ENCODE peak calls at places on chromosomes 1 and 21, in ten cellular contexts. One of them, this sample, is unnamed.

GRCh38 chr21:17514124-17514481 is 1.3 kb downstream of the CXADR start:
- DNase-seq in GM23338: peak; percentile 91
- DNase-seq in lower lobe of right lung: no peak
- DNase-seq in esophagus squamous epithelium: no peak
- DNase-seq in coronary artery: no peak
- DNase-seq in PC-9: peak; percentile 19
- DNase-seq in activated B cell treated with CpG ODN at 0.5 μM for 24 hours: no peak
- DNase-seq in IMR-90: no peak
- DNase-seq in K562: no peak
- DNase-seq in HFFc6: no peak
- DNase-seq in this sample: no peak

GRCh38 chr1:61951731-61952585 is 209.7 kb downstream of the PATJ start:
- DNase-seq in PC-9: peak; percentile 37
- DNase-seq in activated B cell treated with CpG ODN at 0.5 μM for 24 hours: no peak
- DNase-seq in K562: no peak
- DNase-seq in GM23338: peak; percentile 83
- DNase-seq in esophagus squamous epithelium: no peak
- DNase-seq in IMR-90: peak; percentile 28
- DNase-seq in lower lobe of right lung: no peak
- DNase-seq in coronary artery: no peak
- DNase-seq in HFFc6: no peak
- DNase-seq in this sample: no peak

GRCh38 chr1:175511496-175511895 is 231.9 kb downstream of the TNR start:
- DNase-seq in IMR-90: no peak
- DNase-seq in coronary artery: peak; percentile 43
- DNase-seq in K562: no peak
- DNase-seq in GM23338: no peak
- DNase-seq in activated B cell treated with CpG ODN at 0.5 μM for 24 hours: no peak
- DNase-seq in PC-9: no peak
- DNase-seq in lower lobe of right lung: no peak
- DNase-seq in esophagus squamous epithelium: no peak
- DNase-seq in HFFc6: no peak
- DNase-seq in this sample: no peak

GRCh38 chr1:108512239-108513071 is 47.4 kb upstream of the EEIG2 start:
- DNase-seq in K562: peak; percentile 68
- DNase-seq in esophagus squamous epithelium: no peak
- DNase-seq in HFFc6: peak; percentile 11
- DNase-seq in GM23338: peak; percentile 52
- DNase-seq in activated B cell treated with CpG ODN at 0.5 μM for 24 hours: no peak
- DNase-seq in IMR-90: peak; percentile 50
- DNase-seq in PC-9: no peak
- DNase-seq in coronary artery: no peak
- DNase-seq in lower lobe of right lung: no peak
- DNase-seq in this sample: no peak

GRCh38 chr1:213120386-213120785 is 69.3 kb downstream of the RPS6KC1 start:
- DNase-seq in GM23338: no peak
- DNase-seq in K562: no peak
- DNase-seq in coronary artery: no peak
- DNase-seq in esophagus squamous epithelium: no peak
- DNase-seq in PC-9: no peak
- DNase-seq in lower lobe of right lung: no peak
- DNase-seq in activated B cell treated with CpG ODN at 0.5 μM for 24 hours: no peak
- DNase-seq in IMR-90: peak; percentile 19
- DNase-seq in HFFc6: no peak
- DNase-seq in this sample: no peak

GRCh38 chr1:94105501-94105952 is 15.4 kb downstream of the ABCA4 start:
- DNase-seq in GM23338: peak; percentile 40
- DNase-seq in activated B cell treated with CpG ODN at 0.5 μM for 24 hours: no peak
- DNase-seq in PC-9: peak; percentile 54
- DNase-seq in K562: no peak
- DNase-seq in lower lobe of right lung: no peak
- DNase-seq in coronary artery: no peak
- DNase-seq in esophagus squamous epithelium: no peak
- DNase-seq in HFFc6: no peak
- DNase-seq in IMR-90: no peak
- DNase-seq in this sample: no peak

GRCh38 chr1:150557065-150557600 is 7.9 kb downstream of the ADAMTSL4 start:
- DNase-seq in K562: no peak
- DNase-seq in lower lobe of right lung: no peak
- DNase-seq in coronary artery: peak; percentile 77
- DNase-seq in PC-9: no peak
- DNase-seq in IMR-90: no peak
- DNase-seq in esophagus squamous epithelium: no peak
- DNase-seq in activated B cell treated with CpG ODN at 0.5 μM for 24 hours: no peak
- DNase-seq in GM23338: no peak
- DNase-seq in HFFc6: no peak
- DNase-seq in this sample: peak; percentile 24

GRCh38 chr1:40665335-40666171 is at the start of gene RIMS3:
- DNase-seq in PC-9: peak; percentile 92
- DNase-seq in lower lobe of right lung: peak; percentile 84
- DNase-seq in HFFc6: no peak
- DNase-seq in K562: peak; percentile 86
- DNase-seq in activated B cell treated with CpG ODN at 0.5 μM for 24 hours: peak; percentile 96
- DNase-seq in esophagus squamous epithelium: no peak
- DNase-seq in GM23338: peak; percentile 81
- DNase-seq in coronary artery: peak; percentile 86
- DNase-seq in IMR-90: peak; percentile 8
- DNase-seq in this sample: peak; percentile 93

GRCh38 chr1:59007820-59008598 is 224.2 kb upstream of the JUN start:
- DNase-seq in K562: peak; percentile 38
- DNase-seq in IMR-90: peak; percentile 28
- DNase-seq in HFFc6: no peak
- DNase-seq in esophagus squamous epithelium: no peak
- DNase-seq in PC-9: no peak
- DNase-seq in GM23338: no peak
- DNase-seq in activated B cell treated with CpG ODN at 0.5 μM for 24 hours: no peak
- DNase-seq in coronary artery: peak; percentile 43
- DNase-seq in lower lobe of right lung: no peak
- DNase-seq in this sample: no peak

GRCh38 chr1:179875606-179876288 is 1.9 kb downstream of the TOR1AIP2 start:
- DNase-seq in K562: no peak
- DNase-seq in coronary artery: no peak
- DNase-seq in IMR-90: no peak
- DNase-seq in activated B cell treated with CpG ODN at 0.5 μM for 24 hours: no peak
- DNase-seq in HFFc6: no peak
- DNase-seq in GM23338: no peak
- DNase-seq in PC-9: no peak
- DNase-seq in lower lobe of right lung: no peak
- DNase-seq in esophagus squamous epithelium: no peak
- DNase-seq in this sample: no peak

GRCh38 chr1:6095511-6096242 is 50.0 kb downstream of the KCNAB2 start:
- DNase-seq in K562: no peak
- DNase-seq in IMR-90: no peak
- DNase-seq in coronary artery: no peak
- DNase-seq in esophagus squamous epithelium: no peak
- DNase-seq in HFFc6: no peak
- DNase-seq in GM23338: no peak
- DNase-seq in lower lobe of right lung: peak; percentile 27
- DNase-seq in PC-9: no peak
- DNase-seq in activated B cell treated with CpG ODN at 0.5 μM for 24 hours: no peak
- DNase-seq in this sample: no peak

GRCh38 chr1:103448560-103448959 is 76.9 kb upstream of the RNPC3 start:
- DNase-seq in activated B cell treated with CpG ODN at 0.5 μM for 24 hours: no peak
- DNase-seq in PC-9: no peak
- DNase-seq in K562: no peak
- DNase-seq in HFFc6: no peak
- DNase-seq in lower lobe of right lung: no peak
- DNase-seq in IMR-90: no peak
- DNase-seq in esophagus squamous epithelium: no peak
- DNase-seq in GM23338: no peak
- DNase-seq in coronary artery: no peak
- DNase-seq in this sample: no peak

GRCh38 chr21:16530656-16531055 is 800.9 kb downstream of the USP25 start:
- DNase-seq in lower lobe of right lung: no peak
- DNase-seq in PC-9: no peak
- DNase-seq in IMR-90: no peak
- DNase-seq in activated B cell treated with CpG ODN at 0.5 μM for 24 hours: no peak
- DNase-seq in coronary artery: no peak
- DNase-seq in HFFc6: no peak
- DNase-seq in GM23338: no peak
- DNase-seq in esophagus squamous epithelium: no peak
- DNase-seq in K562: no peak
- DNase-seq in this sample: no peak

GRCh38 chr1:218397752-218398339 is 52.7 kb downstream of the TGFB2 start:
- DNase-seq in activated B cell treated with CpG ODN at 0.5 μM for 24 hours: no peak
- DNase-seq in esophagus squamous epithelium: no peak
- DNase-seq in K562: no peak
- DNase-seq in PC-9: no peak
- DNase-seq in coronary artery: no peak
- DNase-seq in lower lobe of right lung: no peak
- DNase-seq in HFFc6: no peak
- DNase-seq in GM23338: no peak
- DNase-seq in IMR-90: no peak
- DNase-seq in this sample: no peak

GRCh38 chr1:116433283-116434257 is 60.5 kb downstream of the ATP1A1 start:
- DNase-seq in K562: peak; percentile 66
- DNase-seq in HFFc6: peak; percentile 46
- DNase-seq in coronary artery: no peak
- DNase-seq in lower lobe of right lung: no peak
- DNase-seq in esophagus squamous epithelium: no peak
- DNase-seq in IMR-90: peak; percentile 59
- DNase-seq in activated B cell treated with CpG ODN at 0.5 μM for 24 hours: no peak
- DNase-seq in PC-9: peak; percentile 43
- DNase-seq in GM23338: no peak
- DNase-seq in this sample: no peak
- TF ChIP-seq CTCF in K562: no peak
- TF ChIP-seq CTCF in HFFc6: no peak
- TF ChIP-seq CTCF in coronary artery: no peak
- TF ChIP-seq CTCF in lower lobe of right lung: no peak
- TF ChIP-seq CTCF in esophagus squamous epithelium: no peak
- TF ChIP-seq CTCF in IMR-90: no peak
- TF ChIP-seq CTCF in activated B cell treated with CpG ODN at 0.5 μM for 24 hours: no peak
- TF ChIP-seq CTCF in PC-9: no peak
- TF ChIP-seq CTCF in GM23338: no peak
- TF ChIP-seq CTCF in this sample: no peak

DNA sequence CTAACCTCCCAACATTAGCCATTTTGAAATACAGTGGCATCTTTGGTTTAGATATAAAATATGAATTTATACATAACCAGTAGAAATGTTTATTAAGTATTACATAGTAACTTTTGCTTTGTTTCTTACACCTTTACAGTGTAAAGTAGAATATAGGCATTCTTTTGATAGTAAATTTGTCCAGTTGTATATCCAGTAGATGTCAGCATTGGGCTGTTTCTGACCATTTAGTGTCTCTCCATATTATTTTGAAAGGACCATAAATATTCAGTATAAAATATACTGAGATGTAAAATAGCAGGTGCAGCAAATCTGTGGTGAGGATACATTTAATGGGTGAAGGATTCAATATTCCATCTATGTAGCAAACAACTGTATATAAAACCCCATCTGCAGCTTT is 115.8 kb upstream of the ZRANB2 start:
- DNase-seq in GM23338: peak; percentile 6
- DNase-seq in HFFc6: peak; percentile 39
- DNase-seq in IMR-90: peak; percentile 25
- DNase-seq in lower lobe of right lung: no peak
- DNase-seq in K562: no peak
- DNase-seq in coronary artery: no peak
- DNase-seq in esophagus squamous epithelium: no peak
- DNase-seq in PC-9: no peak
- DNase-seq in activated B cell treated with CpG ODN at 0.5 μM for 24 hours: no peak
- DNase-seq in this sample: no peak
- TF ChIP-seq CTCF in GM23338: no peak
- TF ChIP-seq CTCF in HFFc6: peak; percentile 74
- TF ChIP-seq CTCF in IMR-90: peak; percentile 60
- TF ChIP-seq CTCF in lower lobe of right lung: peak; percentile 32
- TF ChIP-seq CTCF in K562: no peak
- TF ChIP-seq CTCF in coronary artery: no peak
- TF ChIP-seq CTCF in esophagus squamous epithelium: no peak
- TF ChIP-seq CTCF in PC-9: peak; percentile 61
- TF ChIP-seq CTCF in activated B cell treated with CpG ODN at 0.5 μM for 24 hours: no peak
- TF ChIP-seq CTCF in this sample: peak; percentile 11

DNA sequence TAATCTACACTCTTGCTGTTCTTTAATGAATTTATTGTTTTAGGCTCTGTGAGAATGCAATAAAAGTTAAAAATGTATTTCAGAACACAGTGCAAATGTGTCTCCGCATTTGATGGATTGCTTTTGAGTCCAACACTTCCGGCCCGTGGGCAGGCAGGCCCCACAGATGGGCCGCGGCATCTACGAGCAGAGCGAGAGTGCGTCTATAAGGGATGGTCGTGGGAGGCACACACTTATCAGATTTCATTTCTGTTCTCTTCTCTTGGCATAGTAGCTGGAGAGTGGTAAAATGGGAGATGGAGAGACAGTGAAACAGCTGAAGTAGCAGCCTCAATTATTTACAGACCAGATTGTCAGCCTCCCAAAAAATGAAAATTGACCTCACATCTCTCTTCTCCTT is 134.2 kb downstream of the NAV1 start:
- DNase-seq in GM23338: no peak
- DNase-seq in K562: no peak
- DNase-seq in PC-9: no peak
- DNase-seq in IMR-90: no peak
- DNase-seq in lower lobe of right lung: no peak
- DNase-seq in activated B cell treated with CpG ODN at 0.5 μM for 24 hours: no peak
- DNase-seq in esophagus squamous epithelium: no peak
- DNase-seq in coronary artery: no peak
- DNase-seq in HFFc6: no peak
- DNase-seq in this sample: no peak
- TF ChIP-seq CTCF in GM23338: no peak
- TF ChIP-seq CTCF in K562: no peak
- TF ChIP-seq CTCF in PC-9: no peak
- TF ChIP-seq CTCF in IMR-90: no peak
- TF ChIP-seq CTCF in lower lobe of right lung: no peak
- TF ChIP-seq CTCF in activated B cell treated with CpG ODN at 0.5 μM for 24 hours: no peak
- TF ChIP-seq CTCF in esophagus squamous epithelium: no peak
- TF ChIP-seq CTCF in coronary artery: no peak
- TF ChIP-seq CTCF in HFFc6: no peak
- TF ChIP-seq CTCF in this sample: no peak

GRCh38 chr1:45236136-45236535 is 29.7 kb upstream of the ZSWIM5 start:
- DNase-seq in activated B cell treated with CpG ODN at 0.5 μM for 24 hours: no peak
- DNase-seq in coronary artery: no peak
- DNase-seq in K562: no peak
- DNase-seq in esophagus squamous epithelium: no peak
- DNase-seq in PC-9: no peak
- DNase-seq in lower lobe of right lung: no peak
- DNase-seq in HFFc6: no peak
- DNase-seq in IMR-90: no peak
- DNase-seq in GM23338: peak; percentile 4
- DNase-seq in this sample: no peak

GRCh38 chr1:45225598-45225997 is 19.2 kb upstream of the ZSWIM5 start:
- DNase-seq in HFFc6: no peak
- DNase-seq in IMR-90: no peak
- DNase-seq in K562: no peak
- DNase-seq in coronary artery: no peak
- DNase-seq in activated B cell treated with CpG ODN at 0.5 μM for 24 hours: no peak
- DNase-seq in lower lobe of right lung: no peak
- DNase-seq in esophagus squamous epithelium: no peak
- DNase-seq in PC-9: no peak
- DNase-seq in GM23338: no peak
- DNase-seq in this sample: no peak

DNA sequence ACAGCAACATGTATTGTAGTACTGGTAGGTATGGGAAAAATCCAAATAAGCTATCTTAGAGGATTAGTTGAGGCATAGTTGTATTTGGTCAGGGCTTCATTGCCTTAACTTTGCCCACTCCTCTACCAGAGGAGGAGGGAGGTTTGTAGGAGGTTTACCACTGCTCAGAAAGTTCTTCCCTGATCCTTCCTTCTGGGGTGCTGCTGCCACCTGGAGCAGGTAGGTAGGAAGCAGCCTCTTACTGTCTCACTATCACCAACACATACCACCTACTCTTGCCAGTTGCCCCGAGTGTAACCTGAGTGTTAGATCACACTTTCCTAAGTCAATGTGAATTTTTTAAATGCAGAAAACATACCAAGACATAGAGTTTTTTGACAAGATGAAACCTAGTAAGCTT is 24.1 kb upstream of the ZSWIM5 start:
- DNase-seq in esophagus squamous epithelium: no peak
- DNase-seq in coronary artery: no peak
- DNase-seq in IMR-90: no peak
- DNase-seq in HFFc6: no peak
- DNase-seq in activated B cell treated with CpG ODN at 0.5 μM for 24 hours: no peak
- DNase-seq in lower lobe of right lung: no peak
- DNase-seq in PC-9: no peak
- DNase-seq in GM23338: peak; percentile 16
- DNase-seq in K562: peak; percentile 12
- DNase-seq in this sample: no peak
- TF ChIP-seq CTCF in esophagus squamous epithelium: peak; percentile 12
- TF ChIP-seq CTCF in coronary artery: no peak
- TF ChIP-seq CTCF in IMR-90: no peak
- TF ChIP-seq CTCF in HFFc6: no peak
- TF ChIP-seq CTCF in activated B cell treated with CpG ODN at 0.5 μM for 24 hours: no peak
- TF ChIP-seq CTCF in lower lobe of right lung: no peak
- TF ChIP-seq CTCF in PC-9: peak; percentile 46
- TF ChIP-seq CTCF in GM23338: peak; percentile 74
- TF ChIP-seq CTCF in K562: peak; percentile 37
- TF ChIP-seq CTCF in this sample: no peak